ENCODE peak calls at places on chromosomes 6 and 20, in six cellular contexts. D, M, Q, F, I and Z are unnamed samples.

GRCh38 chr6:36594816-36595167 is 630 bp downstream of the SRSF3 start:
- DNase-seq in M (no peak), D (no peak), I (peak), F (no peak), Q (no peak), Z (peak)

GRCh38 chr6:155807243-155807642 is 351.6 kb upstream of the NOX3 start:
- DNase-seq in I (no peak), F (no peak), Q (no peak), D (no peak), M (no peak), Z (no peak)

GRCh38 chr6:138572200-138572875 is 73.0 kb upstream of the NHSL1 start:
- DNase-seq in M (peak), D (peak), Q (no peak), F (peak), I (peak), Z (no peak)

GRCh38 chr6:34056301-34056700 is 89.6 kb downstream of the GRM4 start:
- DNase-seq in M (peak), D (peak), Q (no peak), I (peak), F (peak), Z (no peak)

GRCh38 chr20:4406627-4407026 is 315.1 kb upstream of the PRND start:
- DNase-seq in Q (peak), F (peak), I (peak), M (no peak), D (peak), Z (no peak)

GRCh38 chr6:56864171-56864616 is 90.7 kb upstream of the BEND6 start:
- DNase-seq in D (peak), F (no peak), I (peak), Q (no peak), M (no peak), Z (no peak)

GRCh38 chr6:69802995-69803394 is 6.2 kb upstream of the LMBRD1 start:
- DNase-seq in F (no peak), M (no peak), D (no peak), Q (no peak), I (no peak), Z (no peak)

GRCh38 chr6:112205521-112206458 is 48.6 kb downstream of the LAMA4 start:
- DNase-seq in M (no peak), F (peak), D (peak), I (peak), Q (no peak), Z (no peak)

GRCh38 chr6:106745824-106746610 is 116.6 kb downstream of the QRSL1 start:
- DNase-seq in M (no peak), D (no peak), F (no peak), Q (no peak), I (no peak), Z (no peak)

GRCh38 chr20:45822863-45823262 is 4.2 kb downstream of the TNNC2 start:
- DNase-seq in I (peak), Q (peak), M (no peak), F (peak), D (peak), Z (no peak)

GRCh38 chr6:69580696-69581095 is 216.1 kb downstream of the LMBRD1 start:
- DNase-seq in F (no peak), I (no peak), M (no peak), D (no peak), Q (no peak), Z (no peak)

GRCh38 chr6:50846109-50846859 is 27.6 kb downstream of the TFAP2B start:
- DNase-seq in I (no peak), D (no peak), M (no peak), Q (no peak), F (no peak), Z (no peak)

GRCh38 chr6:160788806-160789205 is 86.8 kb downstream of the PLG start:
- DNase-seq in Q (no peak), M (no peak), F (no peak), I (no peak), D (no peak), Z (no peak)

GRCh38 chr6:81752969-81753708 is 658 bp upstream of the TENT5A start:
- DNase-seq in M (peak), D (peak), F (peak), I (peak), Q (peak), Z (peak)

GRCh38 chr6:3644613-3645012 is 106.9 kb downstream of the PXDC1 start:
- DNase-seq in F (no peak), M (no peak), Q (no peak), D (no peak), I (no peak), Z (no peak)

DNA sequence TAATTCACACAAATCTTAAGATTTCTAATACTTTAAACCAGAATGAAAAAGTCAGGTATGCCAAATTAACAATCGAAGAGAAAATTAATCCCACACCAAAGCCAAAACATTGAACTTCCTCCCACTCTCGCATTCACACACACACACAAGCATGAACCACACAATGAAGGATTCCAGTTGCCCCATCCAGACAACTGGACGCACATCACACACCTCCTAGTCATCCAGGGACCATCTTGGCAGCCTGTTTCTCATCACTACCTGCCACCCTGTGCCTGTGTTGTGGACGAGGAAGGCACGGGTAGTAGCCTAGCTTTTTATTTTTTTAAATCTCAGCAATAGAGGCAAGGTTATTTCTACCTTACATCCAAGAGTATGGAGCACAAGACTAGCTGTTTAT is 15.2 kb downstream of the B4GALT5 start:
- DNase-seq in F (no peak), Q (no peak), D (no peak), M (no peak), I (no peak), Z (no peak)
- H3K4me3 ChIP-seq in F (no peak), Q (no peak), D (no peak), M (no peak), I (no peak), Z (peak)

GRCh38 chr6:41374618-41375590 is 39.5 kb downstream of the NCR2 start:
- DNase-seq in D (peak), M (no peak), I (peak), Q (no peak), F (no peak), Z (no peak)
- H3K4me3 ChIP-seq in D (no peak), M (no peak), I (no peak), Q (no peak), F (no peak), Z (no peak)

GRCh38 chr6:13641315-13641714 is 26.2 kb downstream of the NOL7 start:
- DNase-seq in M (no peak), D (peak), Q (no peak), F (peak), I (peak), Z (no peak)

GRCh38 chr6:13638626-13639025 is 23.5 kb downstream of the NOL7 start:
- DNase-seq in M (no peak), I (no peak), F (no peak), Q (no peak), D (no peak), Z (no peak)

GRCh38 chr6:13648850-13649249 is 33.7 kb downstream of the NOL7 start:
- DNase-seq in I (no peak), F (no peak), Q (no peak), M (no peak), D (no peak), Z (no peak)

GRCh38 chr6:13638014-13638413 is 22.9 kb downstream of the NOL7 start:
- DNase-seq in I (no peak), D (no peak), F (no peak), Q (no peak), M (no peak), Z (no peak)

GRCh38 chr6:13643125-13643524 is 28.0 kb downstream of the NOL7 start:
- DNase-seq in I (no peak), M (no peak), D (no peak), F (no peak), Q (no peak), Z (no peak)
- H3K4me3 ChIP-seq in I (no peak), M (no peak), D (no peak), F (no peak), Q (no peak), Z (no peak)

DNA sequence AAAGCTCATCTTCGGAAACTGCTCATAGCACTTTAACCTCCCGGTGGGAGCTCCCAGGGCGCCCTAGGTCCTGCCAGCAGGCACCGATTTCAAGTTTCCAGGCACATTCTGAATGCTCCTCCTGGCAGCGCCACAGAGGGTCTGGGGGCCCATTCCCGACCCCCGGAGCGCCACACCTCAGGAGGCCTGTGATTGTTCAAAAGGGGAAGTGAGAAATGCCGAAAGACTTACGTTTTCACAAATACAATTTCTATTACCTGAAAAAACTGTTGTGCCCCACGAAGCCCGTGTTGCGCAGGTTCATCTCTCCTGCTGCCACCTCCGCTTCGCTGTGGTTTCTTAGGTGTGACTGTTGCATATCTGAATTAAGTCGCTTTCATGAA is 2.0 kb upstream of the MYT1 start:
- DNase-seq in M (no peak), D (no peak), I (no peak), F (no peak), Q (no peak), Z (no peak)
- H3K4me3 ChIP-seq in M (no peak), D (no peak), I (no peak), F (no peak), Q (no peak), Z (no peak)

DNA sequence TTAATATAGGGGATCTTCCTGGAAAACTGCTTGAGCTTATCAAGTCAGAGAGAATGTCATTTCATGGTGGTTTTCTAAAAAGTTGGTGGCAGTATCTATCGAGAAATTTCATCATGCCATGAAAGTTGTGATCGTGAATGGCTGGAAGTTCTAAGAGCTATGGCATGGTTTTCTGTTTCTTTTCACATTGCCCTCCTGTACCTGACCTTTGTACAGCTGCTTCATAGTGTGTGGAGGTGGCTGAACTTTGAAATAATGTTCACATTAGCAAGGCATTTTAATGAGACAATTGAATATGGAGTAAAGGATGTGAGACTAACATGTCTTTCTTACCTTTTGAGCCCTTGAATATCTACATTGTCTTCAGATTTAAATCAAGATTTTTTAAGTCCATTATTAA is 278.2 kb upstream of the ID4 start:
- DNase-seq in I (no peak), Q (no peak), F (no peak), D (no peak), M (no peak), Z (no peak)
- H3K4me3 ChIP-seq in I (no peak), Q (no peak), F (no peak), D (no peak), M (no peak), Z (no peak)

GRCh38 chr20:63035284-63036185 is 28.8 kb upstream of the BHLHE23 start:
- DNase-seq in D (no peak), Q (peak), M (no peak), I (no peak), F (no peak), Z (no peak)

GRCh38 chr20:63033635-63034510 is 27.1 kb upstream of the BHLHE23 start:
- DNase-seq in M (no peak), F (no peak), I (no peak), Q (peak), D (no peak), Z (no peak)

GRCh38 chr20:63032026-63032800 is 25.4 kb upstream of the BHLHE23 start:
- DNase-seq in I (no peak), M (no peak), Q (peak), D (no peak), F (no peak), Z (no peak)

GRCh38 chr20:63031251-63032014 is 24.7 kb upstream of the BHLHE23 start:
- DNase-seq in M (no peak), D (no peak), Q (peak), I (no peak), F (no peak), Z (no peak)

GRCh38 chr20:63032861-63033634 is 26.3 kb upstream of the BHLHE23 start:
- DNase-seq in I (no peak), F (no peak), Q (peak), D (no peak), M (no peak), Z (no peak)
- H3K4me3 ChIP-seq in I (no peak), F (no peak), Q (no peak), D (no peak), M (no peak), Z (no peak)

DNA sequence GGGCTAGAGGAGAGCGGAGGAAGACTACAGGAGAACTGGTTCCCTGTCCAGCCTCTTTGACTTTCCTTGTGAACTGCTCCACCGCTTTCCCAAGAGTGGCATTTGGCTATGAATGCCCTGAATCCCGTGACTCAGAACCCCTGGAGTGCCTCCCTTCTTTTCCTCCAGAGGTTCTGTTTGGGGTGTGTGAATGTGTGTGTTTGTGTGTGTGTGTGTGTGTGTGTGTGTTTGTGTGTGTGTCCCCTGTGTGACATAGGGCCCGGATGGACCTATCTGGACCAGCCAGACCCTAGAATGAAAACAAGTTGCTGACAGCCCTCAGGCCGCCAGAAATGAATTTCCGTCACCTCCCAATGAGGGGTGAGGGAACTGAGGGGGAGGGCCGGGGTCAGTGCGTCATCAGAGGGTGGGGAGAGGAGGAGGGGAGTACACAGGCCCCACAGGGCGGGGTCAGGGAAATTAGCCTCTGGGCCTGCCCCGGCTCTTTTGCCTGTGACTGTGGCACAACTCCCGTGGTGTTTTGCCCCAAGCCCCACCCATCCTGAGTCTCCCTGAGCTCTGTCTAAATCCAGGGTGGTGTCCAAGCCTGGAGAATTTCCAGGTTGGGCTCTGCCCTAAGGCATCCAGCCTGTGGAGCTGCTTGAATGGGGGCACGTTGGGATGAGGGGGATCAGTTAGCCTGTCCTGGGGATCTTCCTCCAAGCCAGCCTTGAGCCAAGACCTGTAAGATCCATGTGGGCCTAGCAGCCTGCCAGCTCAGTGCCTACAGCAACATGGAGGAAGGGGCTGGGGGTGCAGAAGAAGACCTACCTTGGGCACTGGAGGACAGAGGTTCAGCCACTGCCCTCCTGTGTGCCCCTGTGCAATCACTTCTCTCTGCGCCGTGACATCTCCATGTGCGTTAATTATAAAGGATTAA is 15.2 kb upstream of the MRPS18A start:
- DNase-seq in Q (peak), F (peak), D (peak), I (peak), M (peak), Z (no peak)
- H3K4me3 ChIP-seq in Q (no peak), F (no peak), D (no peak), I (peak), M (no peak), Z (no peak)

GRCh38 chr6:83097204-83097603 is 29.7 kb downstream of the DOP1A start:
- DNase-seq in M (no peak), D (peak), F (peak), I (no peak), Q (no peak), Z (no peak)
- H3K4me3 ChIP-seq in M (no peak), D (no peak), F (no peak), I (no peak), Q (no peak), Z (no peak)

GRCh38 chr6:137495652-137496391 is 1.6 kb upstream of the OLIG3 start:
- DNase-seq in M (no peak), Q (no peak), I (no peak), D (no peak), F (no peak), Z (no peak)
- H3K4me3 ChIP-seq in M (no peak), Q (no peak), I (no peak), D (no peak), F (no peak), Z (no peak)

GRCh38 chr20:25077610-25078169 is 4.3 kb downstream of the VSX1 start:
- DNase-seq in D (peak), Q (peak), F (peak), M (peak), I (peak), Z (no peak)
- H3K4me3 ChIP-seq in D (peak), Q (no peak), F (peak), M (peak), I (peak), Z (no peak)